ENCODE peak calls at places on chromosomes 7 and 10, in seven cellular contexts. S is fibroblast of lung, R is PC-3, F is right lobe of liver, O is breast epithelium, L is lower lobe of right lung, C is GM12865. D is an unnamed sample.

GRCh38 chr10:77081411-77082010 is 556.1 kb downstream of the KCNMA1 start:
- DNase-seq in S (no peak), F (no peak), C (no peak), O (no peak), R (no peak), L (no peak), D (no peak)

GRCh38 chr10:1788401-1788800 is 51.1 kb upstream of the ADARB2 start:
- DNase-seq in S (no peak), L (no peak), C (no peak), R (no peak), F (no peak), O (no peak), D (no peak)

GRCh38 chr7:53596230-53596629 is 560.8 kb downstream of the POM121L12 start:
- DNase-seq in R (peak; percentile 18), F (no peak), S (peak; percentile 24), O (no peak), L (no peak), C (no peak), D (no peak)

GRCh38 chr10:93376372-93377296 is 105.5 kb downstream of the MYOF start:
- DNase-seq in R (peak; percentile 88), L (no peak), S (peak; percentile 88), C (peak; percentile 79), O (peak; percentile 47), F (no peak), D (peak; percentile 67)

GRCh38 chr7:40866601-40867000 is 731.8 kb downstream of the SUGCT start:
- DNase-seq in C (no peak), F (no peak), S (peak; percentile 34), L (no peak), O (no peak), R (no peak), D (no peak)

GRCh38 chr10:35127289-35127891 is 744 bp downstream of the CREM start:
- DNase-seq in F (peak; percentile 75), L (peak; percentile 78), S (peak; percentile 67), O (peak; percentile 45), C (peak; percentile 68), R (peak; percentile 82), D (no peak)

GRCh38 chr10:133262696-133263095 is 14.0 kb downstream of the ADAM8 start:
- DNase-seq in R (no peak), L (no peak), C (no peak), F (no peak), S (no peak), O (no peak), D (no peak)

GRCh38 chr7:134473861-134474291 is 15.0 kb upstream of the AKR1B1 start:
- DNase-seq in F (no peak), C (no peak), S (peak; percentile 19), L (no peak), O (no peak), R (peak; percentile 68), D (no peak)

GRCh38 chr10:111440501-111440900 is 363.7 kb downstream of the ADRA2A start:
- DNase-seq in S (no peak), O (no peak), R (no peak), L (no peak), F (no peak), C (no peak), D (no peak)

GRCh38 chr7:87225696-87226095 is 6.2 kb upstream of the TMEM243 start:
- DNase-seq in C (no peak), S (peak; percentile 63), F (no peak), O (no peak), R (peak; percentile 71), L (no peak), D (no peak)

GRCh38 chr7:155964543-155964942 is 152.3 kb upstream of the SHH start:
- DNase-seq in R (no peak), C (no peak), F (no peak), S (no peak), L (no peak), O (no peak), D (no peak)

GRCh38 chr10:10307551-10307950 is 710.1 kb upstream of the CELF2 start:
- DNase-seq in O (no peak), F (no peak), S (no peak), C (no peak), R (no peak), L (no peak), D (no peak)

GRCh38 chr7:28957822-28958234 is 302 bp downstream of the TRIL start:
- DNase-seq in O (no peak), S (no peak), L (no peak), C (no peak), R (no peak), F (peak; percentile 57), D (no peak)

GRCh38 chr7:64951250-64951848 is 39.5 kb downstream of the ZNF117 start:
- DNase-seq in R (peak; percentile 74), L (no peak), F (no peak), C (peak; percentile 44), O (no peak), S (peak; percentile 26), D (peak; percentile 4)

GRCh38 chr10:125628251-125629049 is 54.5 kb downstream of the TEX36 start:
- DNase-seq in S (no peak), L (no peak), F (no peak), R (no peak), O (no peak), C (no peak), D (no peak)

GRCh38 chr10:35789996-35790395 is 147.9 kb upstream of the FZD8 start:
- DNase-seq in F (no peak), O (no peak), S (peak; percentile 62), L (no peak), R (peak; percentile 100), C (no peak), D (no peak)

DNA sequence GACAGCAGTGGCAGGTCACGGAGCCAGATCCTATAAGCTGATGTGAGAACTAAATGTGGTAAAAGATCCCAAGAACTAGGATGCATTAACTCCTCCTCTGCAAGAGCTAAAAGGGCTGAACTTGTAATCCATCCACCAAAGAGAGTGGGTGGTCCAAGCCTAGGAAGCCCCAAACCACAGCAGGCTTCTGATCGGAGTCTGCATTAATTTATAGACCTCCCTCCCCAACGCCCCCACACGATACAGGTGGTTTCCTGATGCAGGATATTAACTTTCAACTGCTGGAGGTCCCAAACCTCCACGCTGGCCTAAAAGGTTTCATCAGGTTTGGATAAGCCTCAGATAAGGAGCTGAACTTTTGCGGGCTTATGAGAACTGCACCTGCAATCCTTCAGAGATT is 75.0 kb downstream of the GFRA1 start:
- DNase-seq in C (no peak), F (no peak), O (no peak), L (no peak), R (no peak), S (no peak), D (no peak)
- H3K4me3 ChIP-seq in C (no peak overlapping the region), F (no peak overlapping the region), O (no peak overlapping the region), L (no peak overlapping the region), R (no peak overlapping the region), S (no peak overlapping the region), D (no peak overlapping the region)

GRCh38 chr10:5449823-5450222 is 37.5 kb downstream of the NET1 start:
- DNase-seq in R (peak; percentile 45), O (no peak), S (peak; percentile 89), F (no peak), C (no peak), L (no peak), D (no peak)
- TF ChIP-seq CTCF in R (no peak), O (peak; percentile 41), S (peak; percentile 21), F (no peak), C (no peak), L (peak; percentile 9), D (no peak)

DNA sequence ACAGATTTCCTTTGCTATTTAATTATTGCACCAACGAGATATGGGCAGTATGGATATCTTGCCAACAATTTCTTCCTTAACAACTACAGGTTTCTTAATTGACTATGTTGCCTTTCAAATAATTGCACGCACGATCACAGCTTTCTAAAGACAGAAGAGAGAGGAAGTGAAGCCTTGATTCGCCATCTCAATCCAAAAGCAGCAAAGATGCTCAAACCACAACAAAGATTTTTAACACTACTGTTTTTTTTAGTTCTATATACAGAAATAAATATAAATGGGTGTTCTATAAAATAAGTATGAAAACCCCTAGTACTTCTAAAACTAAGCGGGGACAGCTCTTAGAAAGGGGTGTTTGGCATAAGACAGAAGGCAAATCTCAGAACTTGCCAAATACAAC is 251.3 kb downstream of the SFMBT2 start:
- DNase-seq in S (no peak), O (no peak), R (no peak), C (no peak), L (no peak), F (no peak), D (no peak)
- H3K4me3 ChIP-seq in S (no peak overlapping the region), O (no peak overlapping the region), R (no peak overlapping the region), C (no peak overlapping the region), L (no peak overlapping the region), F (no peak overlapping the region), D (no peak overlapping the region)

GRCh38 chr7:80137410-80137809 is 2.8 kb downstream of the GNAI1 start:
- DNase-seq in O (no peak), R (no peak), L (no peak), F (no peak), S (no peak), C (no peak), D (no peak)
- TF ChIP-seq CTCF in O (no peak), R (no peak), L (no peak), F (no peak), S (no peak), C (no peak), D (no peak)

GRCh38 chr7:151085329-151085690 is 965 bp upstream of the AGAP3 start:
- DNase-seq in L (no peak), F (no peak), S (no peak), O (no peak), R (no peak), C (no peak), D (no peak)
- H3K4me3 ChIP-seq in L (peak overlapping the region; percentile 57), F (no peak overlapping the region), S (no peak overlapping the region), O (peak overlapping the region; percentile 97), R (peak overlapping the region; percentile 66), C (peak overlapping the region; percentile 70), D (peak overlapping the region; percentile 75)

DNA sequence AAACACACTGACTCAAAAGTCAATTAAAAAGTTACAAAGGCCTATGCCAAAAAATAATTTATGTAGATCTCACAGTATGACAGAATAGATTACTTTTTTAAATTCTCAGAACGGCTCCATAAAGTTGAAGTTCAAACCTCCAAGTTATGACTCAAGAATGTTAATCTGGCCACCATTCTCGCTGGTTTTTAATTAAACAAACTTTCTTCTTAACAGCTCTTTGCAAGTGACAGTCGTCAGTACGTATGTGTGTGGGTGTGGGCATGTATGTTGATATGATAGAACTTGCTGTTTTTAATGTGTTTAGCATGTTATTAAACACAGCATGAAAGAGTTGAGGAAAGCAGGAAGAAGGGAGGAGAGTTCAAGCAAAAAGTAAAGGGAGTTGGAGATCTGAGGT is 18.5 kb downstream of the PRKCQ start:
- DNase-seq in L (no peak), C (no peak), S (no peak), R (no peak), F (no peak), O (no peak), D (no peak)
- TF ChIP-seq CTCF in L (no peak), C (no peak), S (no peak), R (no peak), F (no peak), O (no peak), D (no peak)

GRCh38 chr7:47357398-47357797 is 224.5 kb downstream of the TNS3 start:
- DNase-seq in O (no peak), S (no peak), C (no peak), L (no peak), R (no peak), F (no peak), D (no peak)
- H3K4me3 ChIP-seq in O (no peak overlapping the region), S (no peak overlapping the region), C (no peak overlapping the region), L (no peak overlapping the region), R (no peak overlapping the region), F (no peak overlapping the region), D (no peak overlapping the region)

GRCh38 chr10:70540789-70541360 is 61.7 kb downstream of the PRF1 start:
- DNase-seq in S (no peak), C (no peak), L (no peak), R (no peak), O (no peak), F (no peak), D (no peak)
- TF ChIP-seq CTCF in S (no peak), C (no peak), L (no peak), R (no peak), O (no peak), F (no peak), D (no peak)